ENCODE peak calls at places on chromosomes 7 and 10, in four cellular contexts. T, A, J and I are unnamed samples.

GRCh38 chr7:131327626-131328386 is at the start of gene MKLN1:
- DNase-seq in J (peak; percentile 97), T (peak; percentile 97), A (peak; percentile 78), I (peak; percentile 87)

GRCh38 chr7:74380720-74381119 is 73.0 kb upstream of the GTF2IRD1 start:
- DNase-seq in T (no peak), A (no peak), J (no peak), I (no peak)

GRCh38 chr7:107836237-107837144 is 33.5 kb upstream of the SLC26A3 start:
- DNase-seq in T (no peak), J (no peak), A (no peak), I (no peak)

GRCh38 chr10:61456095-61456789 is 3.1 kb upstream of the TMEM26 start:
- DNase-seq in J (no peak), A (no peak), T (no peak), I (no peak)

GRCh38 chr7:156823441-156823840 is 69.5 kb downstream of the LMBR1 start:
- DNase-seq in J (no peak), A (no peak), T (no peak), I (no peak)

GRCh38 chr10:63901228-63901627 is 380.0 kb downstream of the REEP3 start:
- DNase-seq in T (no peak), A (no peak), J (peak; percentile 64), I (no peak)

GRCh38 chr7:51340029-51340838 is 23.6 kb upstream of the COBL start:
- DNase-seq in T (no peak), A (no peak), J (no peak), I (no peak)

GRCh38 chr10:6048281-6049030 is 13.7 kb downstream of the IL2RA start:
- DNase-seq in J (no peak), T (peak; percentile 60), A (no peak), I (no peak)

GRCh38 chr7:28069788-28070187 is 110.8 kb downstream of the JAZF1 start:
- DNase-seq in A (no peak), T (no peak), J (no peak), I (no peak)

GRCh38 chr10:103227416-103227815 is 18.3 kb upstream of the RPEL1 start:
- DNase-seq in T (no peak), A (no peak), J (no peak), I (no peak)

GRCh38 chr7:106542550-106543220 is 118.3 kb downstream of the CCDC71L start:
- DNase-seq in J (peak; percentile 90), A (peak; percentile 44), T (peak; percentile 75), I (peak; percentile 70)

GRCh38 chr10:59648711-59649201 is 60.9 kb downstream of the SLC16A9 start:
- DNase-seq in J (peak; percentile 36), T (no peak), A (no peak), I (no peak)

GRCh38 chr7:5382281-5383041 is 41.2 kb downstream of the TNRC18 start:
- DNase-seq in T (no peak), J (peak; percentile 86), A (no peak), I (peak; percentile 35)

GRCh38 chr7:132518102-132518838 is 58.0 kb downstream of the PLXNA4 start:
- DNase-seq in A (peak; percentile 2), J (peak; percentile 83), T (peak; percentile 72), I (no peak)

GRCh38 chr7:45089314-45089891 is 634 bp upstream of the NACAD start:
- DNase-seq in T (peak; percentile 91), J (peak; percentile 96), A (peak; percentile 71), I (peak; percentile 98)

GRCh38 chr10:106711313-106711906 is 453.1 kb downstream of the SORCS1 start:
- DNase-seq in T (peak; percentile 80), A (no peak), J (peak; percentile 82), I (no peak)

GRCh38 chr7:162583-163297 is 29.6 kb upstream of the FAM20C start:
- DNase-seq in T (no peak), A (no peak), J (no peak), I (no peak)

GRCh38 chr7:101984997-101985645 is 167.7 kb downstream of the CUX1 start:
- DNase-seq in J (no peak), A (no peak), T (no peak), I (no peak)

GRCh38 chr10:109928393-109928792 is 5.1 kb upstream of the XPNPEP1 start:
- DNase-seq in J (no peak), T (no peak), A (no peak), I (no peak)

GRCh38 chr7:138527746-138528223 is 67.7 kb downstream of the TRIM24 start:
- DNase-seq in T (no peak), A (no peak), J (no peak), I (no peak)

GRCh38 chr10:4111593-4111992 is 326.6 kb upstream of the KLF6 start:
- DNase-seq in J (no peak), A (no peak), T (no peak), I (no peak)

GRCh38 chr7:96380111-96380512 is 58.2 kb upstream of the SLC25A13 start:
- DNase-seq in J (peak; percentile 31), T (no peak), A (no peak), I (no peak)